ENCODE peak calls at places on chromosomes 16 and 17, in four cellular contexts. C, I, F and N are unnamed samples.

GRCh38 chr16:63447121-63447520 is 1410.9 kb upstream of the CDH8 start:
- DNase-seq in F (no peak), C (no peak), I (no peak), N (no peak)

GRCh38 chr17:80261159-80261894 is 675 bp downstream of the RNF213 start:
- DNase-seq in I (peak), F (peak), C (peak), N (peak)

GRCh38 chr16:4386452-4386813 is 14.8 kb downstream of the VASN start:
- DNase-seq in I (no peak), C (no peak), F (no peak), N (no peak)

GRCh38 chr16:84720180-84720579 is 20.4 kb downstream of the USP10 start:
- DNase-seq in F (no peak), C (no peak), I (no peak), N (no peak)

GRCh38 chr17:2195729-2196128 is 107.9 kb downstream of the SMG6 start:
- DNase-seq in F (peak), I (no peak), C (no peak), N (no peak)

GRCh38 chr16:57810197-57811024 is 8.1 kb upstream of the KIFC3 start:
- DNase-seq in C (peak), I (peak), F (peak), N (peak)

GRCh38 chr16:74749291-74750055 is 25.1 kb downstream of the FA2H start:
- DNase-seq in I (no peak), F (no peak), C (no peak), N (no peak)

GRCh38 chr16:58128721-58129096 is 472 bp downstream of the CFAP20 start:
- DNase-seq in I (no peak), C (no peak), F (no peak), N (peak)

GRCh38 chr17:51707216-51707615 is 446.9 kb downstream of the UTP18 start:
- DNase-seq in I (no peak), C (no peak), F (no peak), N (no peak)

GRCh38 chr17:44198721-44199552 is 747 bp downstream of the ATXN7L3 start:
- DNase-seq in I (peak), F (peak), C (peak), N (peak)

GRCh38 chr17:48818361-48818841 is 1.4 kb upstream of the TTLL6 start:
- DNase-seq in C (no peak), F (no peak), I (no peak), N (no peak)

GRCh38 chr17:45640141-45640850 is 143.8 kb upstream of the CRHR1 start:
- DNase-seq in I (peak), C (peak), F (peak), N (peak)

GRCh38 chr17:62119373-62119772 is 54.3 kb upstream of the MED13 start:
- DNase-seq in I (no peak), C (no peak), F (no peak), N (no peak)

GRCh38 chr16:29820730-29821662 is 734 bp downstream of the MVP start:
- DNase-seq in F (no peak), I (peak), C (no peak), N (no peak)

GRCh38 chr16:60142991-60143705 is 1409.0 kb upstream of the GOT2 start:
- DNase-seq in F (peak), C (no peak), I (no peak), N (no peak)

GRCh38 chr17:40182606-40183005 is 5.3 kb downstream of the RAPGEFL1 start:
- DNase-seq in I (no peak), F (no peak), C (no peak), N (peak)
- TF ChIP-seq CTCF in I (no peak), F (no peak), C (no peak), N (no peak)

GRCh38 chr16:70687671-70688265 is 1.9 kb upstream of the MTSS2 start:
- DNase-seq in I (no peak), C (peak), F (no peak), N (no peak)
- H3K27ac ChIP-seq in I (peak), C (peak), F (peak), N (peak)

DNA sequence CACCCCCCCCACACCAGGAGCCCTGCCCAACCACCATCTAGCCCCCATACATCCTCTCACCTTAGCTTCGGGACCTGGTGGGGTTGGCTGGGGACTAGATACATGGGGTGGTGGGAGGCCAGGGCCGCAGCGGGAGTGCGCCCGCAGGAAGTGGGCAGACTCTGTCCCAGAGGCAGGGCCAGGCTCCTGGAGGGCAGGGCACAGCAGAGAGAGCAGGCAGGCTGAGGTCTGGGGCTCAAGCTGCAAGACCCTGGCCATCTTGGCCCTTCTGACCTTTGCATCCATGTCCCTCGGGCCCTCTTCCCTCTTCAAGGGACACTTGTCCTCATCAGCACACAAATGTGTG is 2.7 kb downstream of the ENKD1 start:
- DNase-seq in F (no peak), C (no peak), I (no peak), N (no peak)
- TF ChIP-seq CTCF in F (no peak), C (no peak), I (no peak), N (no peak)

DNA sequence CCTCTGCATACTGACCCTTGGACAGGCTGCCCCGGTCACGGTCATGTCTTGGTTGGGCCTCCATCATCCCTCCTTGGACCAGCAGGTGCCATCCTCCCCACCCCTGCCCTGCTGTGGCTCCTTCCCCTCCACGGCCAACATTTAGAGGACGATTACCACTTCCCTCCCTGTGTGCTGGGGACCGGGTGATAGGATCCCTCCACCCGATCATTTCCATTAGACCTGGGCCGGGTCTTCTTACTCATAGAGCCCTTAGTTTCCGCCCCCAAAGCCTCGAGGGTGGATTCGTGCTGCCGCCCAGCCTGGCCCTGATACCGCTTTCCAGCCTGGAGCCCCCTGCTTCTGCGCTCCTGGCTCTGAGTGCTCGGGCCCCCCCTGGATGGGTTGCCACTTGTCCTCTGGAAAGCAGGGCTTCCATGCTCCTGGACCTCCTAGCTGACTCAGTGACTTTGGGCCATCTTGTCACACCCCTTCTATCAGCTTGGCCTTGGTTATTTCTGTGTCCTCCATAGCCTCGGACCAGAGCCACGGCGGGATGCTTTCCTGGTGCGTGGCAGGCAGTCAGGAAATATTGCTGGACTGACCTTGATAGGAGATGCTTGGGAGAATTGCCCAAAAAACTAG is 171.4 kb downstream of the SEC14L1 start:
- DNase-seq in F (no peak), C (no peak), I (peak), N (no peak)
- H3K27ac ChIP-seq in F (no peak), C (no peak), I (no peak), N (no peak)